ENCODE peak calls at places on chromosome 10, in five cellular contexts. U is neuronal stem cell, L is T1000, I is fibroblast of the aortic adventitia, K is germinal center. Z is an unnamed sample.

GRCh38 chr10:101993836-101994235 is 62.1 kb downstream of the ARMH3 start:
- DNase-seq in K (no peak), L (no peak), I (no peak), U (no peak), Z (no peak)

GRCh38 chr10:6919077-6919476 is 339.0 kb upstream of the PRKCQ start:
- DNase-seq in L (no peak), U (no peak), I (no peak), K (no peak), Z (no peak)

GRCh38 chr10:5033061-5033770 is 29.6 kb upstream of the AKR1C2 start:
- DNase-seq in L (no peak), U (no peak), K (no peak), I (peak; percentile 79), Z (no peak)

GRCh38 chr10:48548531-48549135 is 56.2 kb downstream of the ARHGAP22 start:
- DNase-seq in I (no peak), K (no peak), L (no peak), U (no peak), Z (no peak)

GRCh38 chr10:15805395-15806058 is 54.8 kb downstream of the MINDY3 start:
- DNase-seq in K (no peak), L (no peak), I (no peak), U (no peak), Z (no peak)

GRCh38 chr10:132359305-132360040 is 27.5 kb downstream of the LRRC27 start:
- DNase-seq in L (no peak), U (no peak), K (no peak), I (no peak), Z (no peak)

GRCh38 chr10:48489099-48489498 is 115.8 kb downstream of the ARHGAP22 start:
- DNase-seq in U (no peak), L (no peak), I (no peak), K (no peak), Z (no peak)

GRCh38 chr10:4354382-4354812 is 471.6 kb upstream of the AKR1E2 start:
- DNase-seq in U (no peak), I (peak; percentile 22), L (peak; percentile 37), K (no peak), Z (no peak)

GRCh38 chr10:128487517-128487916 is 361.3 kb upstream of the MKI67 start:
- DNase-seq in K (no peak), U (no peak), L (no peak), I (no peak), Z (no peak)

GRCh38 chr10:95440756-95441546 is 120.2 kb downstream of the SORBS1 start:
- DNase-seq in U (no peak), I (no peak), K (no peak), L (no peak), Z (no peak)

GRCh38 chr10:124043310-124044142 is 49.9 kb downstream of the CHST15 start:
- DNase-seq in U (no peak), L (no peak), K (peak; percentile 54), I (no peak), Z (no peak)

GRCh38 chr10:72297281-72297967 is 23.7 kb downstream of the DDIT4 start:
- DNase-seq in K (peak; percentile 81), I (peak; percentile 97), L (peak; percentile 89), U (no peak), Z (peak; percentile 98)

GRCh38 chr10:61586829-61587228 is 75.9 kb upstream of the CABCOCO1 start:
- DNase-seq in I (no peak), U (no peak), L (no peak), K (no peak), Z (no peak)

GRCh38 chr10:121437596-121437995 is 160.6 kb downstream of the FGFR2 start:
- DNase-seq in U (no peak), I (no peak), L (no peak), K (no peak), Z (no peak)

GRCh38 chr10:24465899-24466615 is 257.1 kb downstream of the KIAA1217 start:
- DNase-seq in U (no peak), L (peak; percentile 53), K (no peak), I (peak; percentile 87), Z (peak; percentile 54)

GRCh38 chr10:21281765-21282484 is 243.6 kb downstream of the SKIDA1 start:
- DNase-seq in I (no peak), U (no peak), K (no peak), L (no peak), Z (no peak)

GRCh38 chr10:52758406-52758805 is 14.2 kb downstream of the MBL2 start:
- DNase-seq in K (no peak), U (no peak), L (no peak), I (no peak), Z (no peak)

GRCh38 chr10:95178797-95179196 is 15.2 kb upstream of the ACSM6 start:
- DNase-seq in K (no peak), U (no peak), I (no peak), L (no peak), Z (no peak)

GRCh38 chr10:83553366-83553765 is 585.9 kb upstream of the GHITM start:
- DNase-seq in L (no peak), U (no peak), I (no peak), K (no peak), Z (no peak)

GRCh38 chr10:13535346-13535745 is 6.5 kb upstream of the BEND7 start:
- DNase-seq in L (no peak), U (no peak), K (no peak), I (no peak), Z (no peak)

GRCh38 chr10:43324847-43325246 is 46.6 kb upstream of the FXYD4 start:
- DNase-seq in K (no peak), L (no peak), I (no peak), U (no peak), Z (no peak)

GRCh38 chr10:86169506-86170254 is 196.9 kb downstream of the GRID1 start:
- DNase-seq in K (no peak), U (no peak), L (no peak), I (no peak), Z (no peak)

GRCh38 chr10:89521368-89521767 is 14.0 kb downstream of the SLC16A12 start:
- DNase-seq in I (no peak), K (no peak), U (no peak), L (no peak), Z (no peak)

GRCh38 chr10:97355571-97355975 is 21.0 kb upstream of the FRAT2 start:
- DNase-seq in L (no peak), K (no peak), I (peak; percentile 28), U (no peak), Z (no peak)

GRCh38 chr10:104766341-104766740 is 125.3 kb downstream of the SORCS3 start:
- DNase-seq in I (peak; percentile 44), L (peak; percentile 10), U (no peak), K (no peak), Z (no peak)

GRCh38 chr10:118139321-118139720 is 92.6 kb upstream of the RAB11FIP2 start:
- DNase-seq in U (no peak), I (no peak), L (no peak), K (no peak), Z (no peak)

GRCh38 chr10:3652886-3653285 is 132.1 kb downstream of the KLF6 start:
- DNase-seq in U (no peak), K (no peak), I (peak; percentile 60), L (no peak), Z (no peak)

GRCh38 chr10:21519327-21519933 is 6.1 kb downstream of the SKIDA1 start:
- DNase-seq in L (no peak), I (no peak), U (no peak), K (no peak), Z (no peak)

GRCh38 chr10:112631501-112632410 is 184.7 kb downstream of the VTI1A start:
- DNase-seq in K (no peak), L (no peak), I (no peak), U (no peak), Z (no peak)

GRCh38 chr10:93412801-93413200 is 69.3 kb downstream of the MYOF start:
- DNase-seq in U (no peak), I (no peak), L (no peak), K (peak; percentile 37), Z (no peak)

GRCh38 chr10:87578799-87579401 is 74.2 kb downstream of the MINPP1 start:
- DNase-seq in L (no peak), K (no peak), I (peak; percentile 65), U (no peak), Z (no peak)

GRCh38 chr10:112650588-112651030 is 203.6 kb downstream of the VTI1A start:
- DNase-seq in K (no peak), U (no peak), L (no peak), I (peak; percentile 21), Z (no peak)

Z was measured in stimulated activated effector memory CD8-positive, alpha-beta T cell treated with anti-CD3 and anti-CD28 coated beads, Interleukin-12 subunit alpha, Interleukin-12 subunit beta, amount 100 ng/mL, for 72 hours.